ENCODE peak calls at places on chromosomes 1 and 21, in seven cellular contexts. F is fibroblast of mammary gland, O is mammary epithelial cell, T is left ventricle myocardium inferior, I is colonic mucosa, S is foreskin fibroblast, Y is lung. E is an unnamed sample.

GRCh38 chr1:161379071-161379470 is 11.4 kb upstream of the CFAP126 start:
- DNase-seq in I (no peak), Y (peak; percentile 63), O (peak; percentile 25), S (no peak), F (peak; percentile 73), T (peak; percentile 35), E (no peak)

GRCh38 chr1:152473887-152474537 is 36.6 kb upstream of the LCE5A start:
- DNase-seq in Y (no peak), S (no peak), T (no peak), I (no peak), F (peak; percentile 11), O (peak; percentile 71), E (no peak)

GRCh38 chr1:15328785-15329480 is 80.8 kb upstream of the EFHD2 start:
- DNase-seq in T (peak; percentile 79), O (no peak), S (peak; percentile 71), I (peak; percentile 53), Y (no peak), F (peak; percentile 79), E (peak; percentile 40)

GRCh38 chr1:248838357-248839167 is 538 bp downstream of the ZNF672 start:
- DNase-seq in I (peak; percentile 93), Y (peak; percentile 89), O (peak; percentile 89), S (peak; percentile 92), T (peak; percentile 92), F (peak; percentile 82), E (no peak)

GRCh38 chr1:155981266-155982088 is 3.1 kb upstream of the ARHGEF2 start:
- DNase-seq in I (no peak), O (no peak), F (peak; percentile 96), Y (peak; percentile 61), S (peak; percentile 97), T (no peak), E (peak; percentile 58)

GRCh38 chr1:225343618-225344017 is 84.2 kb downstream of the LBR start:
- DNase-seq in T (no peak), I (no peak), O (no peak), S (peak; percentile 22), Y (no peak), F (peak; percentile 39), E (no peak)

GRCh38 chr21:37828515-37828914 is 87.7 kb downstream of the KCNJ6 start:
- DNase-seq in I (no peak), F (no peak), Y (no peak), T (no peak), S (no peak), O (no peak), E (no peak)

GRCh38 chr1:9061252-9061948 is 8.0 kb downstream of the SLC2A5 start:
- DNase-seq in F (no peak), I (no peak), O (peak; percentile 44), S (no peak), T (no peak), Y (no peak), E (no peak)

GRCh38 chr1:40763742-40764532 is 19.6 kb upstream of the KCNQ4 start:
- DNase-seq in Y (no peak), S (no peak), F (peak; percentile 12), O (no peak), T (no peak), I (no peak), E (no peak)

GRCh38 chr21:45811136-45811535 is 167.6 kb downstream of the PCBP3 start:
- DNase-seq in O (no peak), I (peak; percentile 3), Y (no peak), S (no peak), F (no peak), T (no peak), E (no peak)

GRCh38 chr1:74455390-74455789 is 57.0 kb downstream of the LRRC53 start:
- DNase-seq in T (no peak), S (no peak), F (peak; percentile 10), I (no peak), Y (no peak), O (no peak), E (no peak)

GRCh38 chr1:102879439-102879993 is 228.8 kb downstream of the COL11A1 start:
- DNase-seq in I (no peak), T (no peak), S (peak; percentile 90), F (peak; percentile 80), Y (no peak), O (peak; percentile 88), E (peak; percentile 68)

GRCh38 chr21:35559881-35560280 is 500.4 kb downstream of the SETD4 start:
- DNase-seq in O (no peak), F (peak; percentile 73), T (no peak), Y (no peak), I (no peak), S (peak; percentile 52), E (no peak)

GRCh38 chr1:94265931-94266330 is 28.5 kb upstream of the ARHGAP29 start:
- DNase-seq in F (peak; percentile 62), I (no peak), O (no peak), Y (no peak), S (peak; percentile 85), T (no peak), E (no peak)

GRCh38 chr1:169245706-169246105 is 121.9 kb downstream of the NME7 start:
- DNase-seq in F (no peak), O (no peak), T (no peak), S (no peak), I (no peak), Y (no peak), E (no peak)

GRCh38 chr1:65459397-65459768 is 38.9 kb downstream of the LEPR start:
- DNase-seq in F (peak; percentile 54), I (no peak), T (no peak), Y (no peak), O (peak; percentile 44), S (peak; percentile 57), E (no peak)

GRCh38 chr21:43866233-43866632 is 1.2 kb downstream of the AGPAT3 start:
- DNase-seq in T (peak; percentile 65), I (peak; percentile 64), S (peak; percentile 79), O (peak; percentile 29), F (peak; percentile 59), Y (no peak), E (no peak)

GRCh38 chr21:14538477-14538876 is 7.6 kb downstream of the SAMSN1 start:
- DNase-seq in T (no peak), Y (no peak), S (no peak), I (no peak), O (no peak), F (no peak), E (no peak)

GRCh38 chr1:1542766-1543705 is 2.6 kb upstream of the TMEM240 start:
- DNase-seq in O (no peak), Y (no peak), T (no peak), F (no peak), I (no peak), S (no peak), E (no peak)
- H3K4me3 ChIP-seq in O (no peak overlapping the region), Y (no peak overlapping the region), T (peak overlapping the region; percentile 48), F (no peak overlapping the region), I (no peak overlapping the region), S (no peak overlapping the region), E (no peak overlapping the region)

GRCh38 chr1:47223174-47223920 is 8.7 kb downstream of the TAL1 start:
- DNase-seq in F (no peak), Y (no peak), I (no peak), S (no peak), O (no peak), T (no peak), E (no peak)
- H3K4me3 ChIP-seq in F (no peak overlapping the region), Y (no peak overlapping the region), I (no peak overlapping the region), S (no peak overlapping the region), O (no peak overlapping the region), T (no peak overlapping the region), E (no peak overlapping the region)

DNA sequence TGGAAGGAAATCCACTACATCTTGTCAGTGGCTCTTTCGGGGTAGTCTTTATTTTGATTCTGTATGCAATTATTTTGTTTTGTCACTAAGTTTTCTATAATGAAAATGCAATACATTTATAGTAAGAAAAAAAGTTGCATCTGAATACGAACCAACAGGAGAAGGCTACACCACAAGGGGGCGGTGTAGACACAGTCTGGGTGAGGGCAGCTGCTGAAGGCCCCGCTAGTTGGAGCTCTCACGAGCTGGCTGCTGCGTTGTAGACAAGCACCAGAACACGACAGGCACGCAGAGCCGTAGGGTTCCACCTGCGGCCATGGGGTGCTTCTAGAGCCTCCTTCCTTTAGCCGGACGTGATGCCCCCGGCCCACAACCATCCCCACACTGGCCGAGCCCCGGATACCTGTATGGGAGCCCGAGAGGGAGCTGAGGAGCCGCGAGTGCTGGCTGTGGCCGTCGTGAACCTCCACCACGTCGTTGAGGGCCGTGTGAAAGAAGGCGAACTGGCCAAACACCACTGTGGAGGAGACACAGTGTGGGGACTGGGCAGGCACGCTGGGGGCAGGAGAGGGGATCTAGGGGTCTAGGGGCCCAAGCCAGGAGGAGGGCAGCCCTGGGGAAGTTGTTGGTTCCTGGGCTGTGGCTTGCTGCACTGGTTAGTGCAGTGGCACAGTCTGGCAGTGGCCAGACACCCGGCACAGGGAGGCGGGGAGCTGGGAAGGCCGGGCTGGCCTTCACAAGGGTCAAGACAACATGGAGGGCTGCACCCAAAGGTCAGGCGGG is 160.8 kb downstream of the ZSCAN20 start:
- DNase-seq in O (peak; percentile 62), F (peak; percentile 84), S (peak; percentile 87), Y (peak; percentile 92), I (peak; percentile 90), T (peak; percentile 87), E (peak; percentile 28)
- H3K4me3 ChIP-seq in O (no peak overlapping the region), F (no peak overlapping the region), S (no peak overlapping the region), Y (no peak overlapping the region), I (no peak overlapping the region), T (no peak overlapping the region), E (no peak overlapping the region)

GRCh38 chr1:167798951-167799350 is 77.2 kb downstream of the MPZL1 start:
- DNase-seq in I (no peak), S (no peak), T (no peak), F (no peak), O (no peak), Y (no peak), E (no peak)

GRCh38 chr1:167794043-167794442 is 72.3 kb downstream of the MPZL1 start:
- DNase-seq in T (no peak), Y (no peak), O (peak; percentile 70), F (no peak), I (no peak), S (peak; percentile 17), E (no peak)

GRCh38 chr1:167799747-167800146 is 78.0 kb downstream of the MPZL1 start:
- DNase-seq in S (no peak), F (no peak), Y (no peak), T (no peak), O (peak; percentile 82), I (no peak), E (no peak)

GRCh38 chr1:167797005-167797404 is 75.2 kb downstream of the MPZL1 start:
- DNase-seq in F (peak; percentile 100), O (peak; percentile 97), I (no peak), S (peak; percentile 98), T (peak; percentile 76), Y (peak; percentile 76), E (peak; percentile 99)

DNA sequence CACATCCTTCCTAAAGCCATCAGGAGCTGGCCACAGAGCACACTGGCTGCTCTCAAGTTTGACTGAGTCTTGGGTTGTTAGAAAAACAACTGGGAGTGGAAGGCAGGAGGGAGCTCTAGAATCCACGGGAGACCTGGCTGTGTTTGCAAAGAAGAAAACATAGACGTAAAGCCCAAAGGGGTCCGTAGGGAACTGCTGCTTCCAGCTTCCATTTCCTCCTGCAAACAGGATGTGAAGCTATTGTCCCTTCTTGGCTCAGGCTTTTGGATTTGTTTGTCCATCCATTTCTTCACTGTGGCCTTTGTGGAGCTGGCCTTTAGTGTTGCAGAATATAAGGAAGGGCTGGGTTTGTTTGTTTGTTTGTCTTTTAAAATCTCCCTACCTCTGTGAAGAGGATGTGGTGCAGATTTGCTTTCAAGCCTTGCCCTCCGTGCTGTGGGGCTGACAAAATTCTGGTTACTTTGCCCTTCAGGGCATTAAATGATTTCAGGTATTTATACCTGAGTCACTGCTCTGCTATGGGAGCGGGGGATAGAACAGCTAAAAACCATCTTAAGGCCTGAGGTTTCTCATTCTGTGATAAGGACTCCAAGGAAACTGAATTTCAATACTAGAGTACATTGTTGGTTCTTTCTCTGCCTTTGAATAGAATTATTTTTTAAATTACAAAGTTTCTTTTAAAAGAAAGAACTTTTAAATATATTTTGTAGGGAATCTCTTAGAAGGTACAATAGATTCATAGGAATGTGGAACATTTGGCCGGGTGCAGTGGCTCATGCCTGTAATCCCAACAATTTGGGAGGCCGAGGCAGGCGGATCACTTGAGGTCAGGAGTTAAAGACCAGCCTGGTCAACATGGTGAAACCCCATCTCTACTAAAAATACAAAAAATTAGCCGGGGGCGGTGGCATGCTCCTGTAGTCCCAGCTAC is 74.3 kb downstream of the MPZL1 start:
- DNase-seq in Y (no peak), I (no peak), O (peak; percentile 71), F (peak; percentile 59), T (peak; percentile 41), S (peak; percentile 54), E (peak; percentile 63)
- H3K4me3 ChIP-seq in Y (no peak overlapping the region), I (no peak overlapping the region), O (no peak overlapping the region), F (no peak overlapping the region), T (peak overlapping the region; percentile 18), S (no peak overlapping the region), E (no peak overlapping the region)

E was measured in skeletal muscle cell.